ENCODE peak calls at places on chromosomes 5 and 9, in eight cellular contexts. F is stomach, Y is heart right ventricle, M is IMR-90, N is body of pancreas, V is BE2C, K is osteoblast, U is heart left ventricle. I is an unnamed sample.
A peak's percentile ranks its signal among the peaks of the same experiment; 100 is the strongest.

GRCh38 chr9:98332405-98332831 is 77.0 kb upstream of the TBC1D2 start:
- DNase-seq in U (no peak), V (peak; percentile 51), Y (no peak), M (no peak), N (no peak), F (no peak), K (no peak), I (no peak)

GRCh38 chr5:97991236-97991635 is 782.2 kb upstream of the RGMB start:
- DNase-seq in N (no peak), Y (no peak), K (no peak), F (no peak), M (no peak), V (no peak), U (no peak), I (no peak)

GRCh38 chr9:97557606-97558095 is 56.2 kb downstream of the TMOD1 start:
- DNase-seq in Y (peak; percentile 69), V (peak; percentile 87), N (peak; percentile 54), K (no peak), U (peak; percentile 49), F (peak; percentile 78), M (no peak), I (no peak)

GRCh38 chr5:149894237-149894636 is 50.4 kb downstream of the PDE6A start:
- DNase-seq in Y (no peak), N (no peak), U (no peak), M (no peak), K (no peak), V (no peak), F (no peak), I (no peak)

GRCh38 chr5:1998348-1998669 is 115.6 kb upstream of the IRX4 start:
- DNase-seq in Y (no peak), V (no peak), M (no peak), K (no peak), U (no peak), N (no peak), F (no peak), I (no peak)

GRCh38 chr9:14004110-14004509 is 309.8 kb downstream of the NFIB start:
- DNase-seq in M (no peak), F (no peak), K (no peak), N (no peak), U (no peak), Y (no peak), V (no peak), I (no peak)

GRCh38 chr5:28190011-28190410 is 1151.6 kb upstream of the CDH9 start:
- DNase-seq in M (no peak), F (no peak), K (peak; percentile 18), U (no peak), N (no peak), V (no peak), Y (no peak), I (no peak)

GRCh38 chr5:89560724-89561123 is 677.7 kb upstream of the MEF2C start:
- DNase-seq in F (no peak), U (no peak), V (no peak), N (no peak), Y (no peak), K (no peak), M (no peak), I (no peak)

GRCh38 chr9:124263158-124263557 is 5.4 kb downstream of the NEK6 start:
- DNase-seq in F (no peak), N (no peak), V (no peak), K (no peak), Y (no peak), U (no peak), M (no peak), I (no peak)

GRCh38 chr9:124262596-124263045 is 4.9 kb downstream of the NEK6 start:
- DNase-seq in N (no peak), K (peak; percentile 83), V (no peak), M (peak; percentile 67), F (no peak), Y (no peak), U (no peak), I (no peak)

GRCh38 chr9:124261787-124262595 is 4.2 kb downstream of the NEK6 start:
- DNase-seq in M (no peak), U (no peak), V (no peak), Y (no peak), K (peak; percentile 77), F (no peak), N (no peak), I (no peak)

GRCh38 chr9:124264812-124265211 is 7.1 kb downstream of the NEK6 start:
- DNase-seq in N (no peak), U (no peak), M (peak; percentile 62), K (peak; percentile 30), Y (no peak), F (no peak), V (no peak), I (peak; percentile 75)

DNA sequence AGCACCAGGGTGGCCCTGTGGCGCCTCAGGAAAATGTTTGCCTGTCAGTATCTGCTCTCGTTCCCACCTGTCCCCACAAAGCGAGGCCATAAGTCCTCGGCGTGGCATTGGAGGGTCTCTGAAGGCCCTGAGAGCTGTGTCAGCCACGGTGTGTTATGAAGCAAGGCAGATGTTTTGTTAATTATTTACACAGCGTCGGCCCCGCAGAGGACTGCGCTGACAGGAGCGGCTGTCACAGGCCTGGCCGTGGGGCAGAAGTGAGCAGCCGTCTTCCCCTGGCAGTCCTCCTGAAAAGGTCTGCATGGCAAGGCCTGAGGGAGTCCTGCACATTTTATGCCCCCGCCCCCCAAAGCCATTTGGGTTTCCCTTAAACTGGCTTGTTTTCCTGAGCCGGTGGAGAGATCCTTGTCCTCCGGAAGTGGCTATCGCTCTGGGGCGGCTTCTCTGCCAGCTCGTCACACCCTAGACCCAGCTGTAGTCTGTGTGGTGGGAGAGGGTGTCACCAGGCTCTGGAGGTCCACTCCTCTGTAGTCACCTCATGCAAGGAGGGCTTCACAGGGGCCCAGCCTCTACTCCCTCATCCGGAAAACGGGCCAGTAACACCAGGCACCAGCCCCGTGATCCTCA is 6.2 kb downstream of the NEK6 start:
- DNase-seq in F (no peak), Y (no peak), V (no peak), U (no peak), K (peak; percentile 53), M (no peak), N (peak; percentile 48), I (no peak)
- H3K4me3 ChIP-seq in F (no peak overlapping the region), Y (no peak overlapping the region), V (no peak overlapping the region), U (no peak overlapping the region), K (peak overlapping the region; percentile 7), M (no peak overlapping the region), N (no peak overlapping the region), I (no peak overlapping the region)

DNA sequence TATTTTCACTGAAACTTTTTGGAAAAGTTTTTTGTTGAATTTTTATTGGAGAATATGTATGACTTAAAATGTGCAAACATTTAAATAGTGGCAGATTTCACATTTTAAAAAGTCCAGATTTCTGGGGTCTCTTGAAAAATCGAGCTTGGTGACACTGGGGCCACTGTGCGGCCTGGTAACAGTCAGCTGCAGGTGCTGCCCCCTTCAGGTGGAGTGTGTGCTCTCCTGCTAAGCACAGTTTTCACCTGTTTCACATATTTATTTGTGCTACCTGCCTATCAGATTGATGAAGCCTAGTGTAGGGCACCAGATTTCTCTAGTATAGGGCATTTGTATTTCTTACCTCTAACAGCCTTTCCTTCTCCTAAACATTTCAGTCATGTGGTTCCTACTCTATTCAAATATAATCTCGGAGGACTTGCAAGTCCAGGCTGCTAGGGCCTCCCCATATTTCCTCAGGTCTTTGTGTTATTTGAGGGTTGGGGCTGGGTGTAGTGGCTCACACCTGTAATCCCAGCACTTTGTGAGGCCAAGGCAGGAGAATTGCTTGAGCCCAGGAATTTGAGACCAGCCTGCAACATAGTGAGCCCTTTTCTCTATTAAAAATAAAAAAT is 95.8 kb upstream of the KLF9 start:
- DNase-seq in N (peak; percentile 68), F (peak; percentile 56), V (peak; percentile 55), U (peak; percentile 35), K (no peak), M (no peak), Y (peak; percentile 51), I (no peak)
- TF ChIP-seq CTCF in N (peak; percentile 42), F (no peak), V (peak; percentile 80), U (peak; percentile 66), K (peak; percentile 60), M (peak; percentile 49), Y (peak; percentile 56), I (peak; percentile 57)

GRCh38 chr5:65481171-65481575 is 547 bp downstream of the ADAMTS6 start:
- DNase-seq in V (no peak), M (no peak), F (no peak), Y (no peak), N (no peak), K (no peak), U (no peak), I (no peak)

GRCh38 chr5:65480306-65480865 is 1.3 kb downstream of the ADAMTS6 start:
- DNase-seq in V (peak; percentile 57), Y (peak; percentile 75), K (no peak), F (peak; percentile 72), N (peak; percentile 79), M (peak; percentile 93), U (peak; percentile 75), I (peak; percentile 57)

GRCh38 chr5:65478336-65478735 is 3.4 kb downstream of the ADAMTS6 start:
- DNase-seq in Y (no peak), U (no peak), M (no peak), F (no peak), K (no peak), N (no peak), V (no peak), I (no peak)

GRCh38 chr5:65481635-65482271 is at the start of gene ADAMTS6:
- DNase-seq in Y (peak; percentile 87), N (peak; percentile 92), F (peak; percentile 74), M (peak; percentile 99), U (peak; percentile 95), V (peak; percentile 84), K (peak; percentile 81), I (peak; percentile 94)

DNA sequence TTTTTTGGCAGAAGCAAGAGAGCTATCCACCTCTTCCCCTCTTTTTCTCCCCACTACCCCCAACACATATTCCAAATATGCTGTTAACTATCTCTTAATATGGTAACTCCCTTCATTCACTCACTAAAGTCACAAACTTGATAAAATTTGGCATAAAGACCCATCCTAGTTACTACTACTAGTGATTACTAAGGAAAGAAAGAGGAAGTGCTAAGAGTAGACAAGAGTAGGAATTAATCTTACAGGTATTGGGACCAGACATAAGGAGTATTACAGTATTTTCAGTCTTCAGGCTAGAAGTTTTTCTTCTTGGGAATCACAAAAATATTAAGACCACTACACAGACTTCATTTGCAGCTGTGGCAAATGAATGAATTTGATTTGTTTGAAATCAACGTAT is 2.2 kb downstream of the ADAMTS6 start:
- DNase-seq in N (no peak), Y (no peak), K (no peak), V (no peak), U (no peak), F (no peak), M (no peak), I (no peak)
- H3K4me3 ChIP-seq in N (no peak overlapping the region), Y (peak overlapping the region; percentile 65), K (peak overlapping the region; percentile 82), V (no peak overlapping the region), U (peak overlapping the region; percentile 66), F (peak overlapping the region; percentile 49), M (peak overlapping the region; percentile 88), I (peak overlapping the region; percentile 64)

DNA sequence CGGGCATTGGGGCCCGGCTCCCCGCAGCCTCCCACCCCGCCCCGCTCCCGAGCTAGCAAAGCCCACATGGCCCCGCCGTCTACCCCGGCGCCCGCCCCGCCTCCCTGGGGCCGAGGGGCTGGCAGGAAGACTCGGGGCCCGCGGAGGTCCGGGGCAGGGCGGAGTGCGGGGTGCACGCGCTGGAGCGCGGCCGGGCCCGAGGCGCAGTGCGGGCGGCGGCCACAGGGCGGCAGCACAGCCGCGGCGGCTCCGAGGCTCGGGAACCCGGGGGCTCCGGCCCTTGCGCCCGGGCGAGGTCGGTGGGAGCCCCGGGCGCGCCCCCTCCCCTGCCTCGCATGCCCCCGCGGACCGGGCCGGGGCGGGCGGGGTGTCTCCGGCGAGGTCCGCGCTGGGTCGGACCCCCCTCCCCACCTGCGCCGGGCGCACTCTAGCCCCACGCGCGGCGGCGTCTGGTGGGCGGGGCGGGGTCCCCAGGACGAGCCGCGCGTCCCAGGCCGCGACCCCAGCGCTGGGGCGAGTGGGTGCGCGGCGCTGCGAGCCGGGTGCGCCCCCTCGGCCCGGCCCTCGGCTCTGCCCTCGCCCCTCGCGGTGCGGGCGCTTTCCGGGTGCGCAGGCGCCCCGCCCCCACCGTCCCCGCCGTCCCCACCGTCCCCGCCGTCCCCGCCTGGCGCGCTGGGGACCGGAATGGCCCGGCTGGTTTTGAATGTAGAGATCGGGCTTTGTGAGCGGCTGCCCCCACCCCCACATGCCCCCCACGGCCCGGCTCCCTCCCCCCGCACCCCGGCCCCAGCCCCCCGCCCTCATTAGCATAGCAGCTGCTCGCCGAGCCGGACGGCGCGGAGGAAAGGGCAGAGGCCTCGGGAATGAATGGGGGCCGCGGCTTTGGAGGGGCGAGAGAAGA is 6.5 kb downstream of the NRARP start:
- DNase-seq in F (peak; percentile 57), K (peak; percentile 99), V (peak; percentile 67), N (peak; percentile 60), Y (peak; percentile 55), M (no peak), U (no peak), I (no peak)
- TF ChIP-seq CTCF in F (no peak), K (peak; percentile 14), V (peak; percentile 21), N (no peak), Y (peak; percentile 90), M (peak; percentile 71), U (peak; percentile 92), I (peak; percentile 29)

I was measured in AG09309.